ENCODE peak calls at places on chromosomes 6 and 20, in six cellular contexts. N is T-helper 9 cell, W is pancreas, T is stomach, Z is HCT116, R is IMR-90. K is an unnamed sample.

GRCh38 chr6:140537211-140537610 is 1162.8 kb upstream of the CITED2 start:
- DNase-seq in N (no peak), W (no peak), T (no peak), Z (no peak), R (peak), K (peak)

GRCh38 chr6:10424005-10424404 is 9.1 kb upstream of the TFAP2A start:
- DNase-seq in N (no peak), W (no peak), T (no peak), Z (no peak), R (no peak), K (no peak)

GRCh38 chr20:64049887-64050260 is 435 bp upstream of the SOX18 start:
- DNase-seq in N (no peak), W (no peak), T (no peak), Z (no peak), R (no peak), K (no peak)

GRCh38 chr20:45246109-45246508 is 8.3 kb downstream of the SLPI start:
- DNase-seq in N (no peak), W (no peak), T (no peak), Z (no peak), R (no peak), K (no peak)

GRCh38 chr6:165034271-165034741 is 275.1 kb downstream of the C6orf118 start:
- DNase-seq in N (no peak), W (no peak), T (no peak), Z (no peak), R (no peak), K (no peak)

GRCh38 chr6:166660157-166660686 is 33.2 kb upstream of the RPS6KA2 start:
- DNase-seq in N (no peak), W (no peak), T (no peak), Z (no peak), R (no peak), K (no peak)

GRCh38 chr6:137219664-137220252 is 573 bp upstream of the IFNGR1 start:
- DNase-seq in N (no peak), W (no peak), T (no peak), Z (no peak), R (no peak), K (no peak)

GRCh38 chr6:151561238-151561637 is 67.4 kb downstream of the CCDC170 start:
- DNase-seq in N (no peak), W (no peak), T (no peak), Z (no peak), R (no peak), K (no peak)

GRCh38 chr20:31859266-31859997 is 10.9 kb downstream of the DUSP15 start:
- DNase-seq in N (no peak), W (no peak), T (no peak), Z (no peak), R (no peak), K (no peak)

GRCh38 chr6:8446391-8446790 is 11.0 kb upstream of the SLC35B3 start:
- DNase-seq in N (no peak), W (no peak), T (no peak), Z (no peak), R (no peak), K (no peak)

K was measured in SW 1271.